ENCODE peak calls at places on chromosomes 12 and 14, in eight cellular contexts. R, M, Q, C, L, O, X and H are unnamed samples.

GRCh38 chr14:54366726-54367707 is 29.8 kb upstream of the CDKN3 start:
- DNase-seq in C (no peak), O (no peak), M (no peak), X (peak; percentile 70), L (peak; percentile 73), R (peak; percentile 35), Q (peak; percentile 86), H (no peak)

GRCh38 chr12:20404576-20405346 is 36.4 kb downstream of the PDE3A start:
- DNase-seq in M (no peak), Q (no peak), R (no peak), L (no peak), C (no peak), X (peak; percentile 6), O (no peak), H (no peak)

GRCh38 chr12:71759941-71760340 is 5.3 kb downstream of the RAB21 start:
- DNase-seq in O (no peak), Q (no peak), C (no peak), X (no peak), R (no peak), M (no peak), L (no peak), H (no peak)

GRCh38 chr12:1429980-1430379 is 164.4 kb downstream of the FBXL14 start:
- DNase-seq in O (no peak), R (no peak), C (no peak), X (peak; percentile 80), L (no peak), Q (no peak), M (no peak), H (peak; percentile 72)

GRCh38 chr12:53674977-53675700 is 744 bp downstream of the ATP5MC2 start:
- DNase-seq in X (no peak), M (no peak), R (no peak), Q (no peak), O (no peak), C (no peak), L (peak; percentile 5), H (no peak)

GRCh38 chr12:68868043-68868790 is 60.2 kb downstream of the MDM2 start:
- DNase-seq in C (no peak), O (no peak), R (no peak), X (no peak), M (no peak), Q (no peak), L (no peak), H (no peak)

GRCh38 chr12:52918351-52918750 is 13.5 kb upstream of the KRT8 start:
- DNase-seq in M (no peak), O (no peak), X (no peak), Q (peak; percentile 50), C (no peak), L (no peak), R (no peak), H (no peak)

GRCh38 chr14:44081146-44081545 is 425.9 kb downstream of the FSCB start:
- DNase-seq in X (no peak), R (no peak), Q (no peak), L (no peak), M (no peak), C (no peak), O (no peak), H (no peak)

GRCh38 chr14:96978525-96979272 is 181.5 kb downstream of the VRK1 start:
- DNase-seq in M (no peak), Q (no peak), C (no peak), O (no peak), L (no peak), R (no peak), X (no peak), H (no peak)

GRCh38 chr12:103503546-103504480 is 8.0 kb upstream of the C12orf42 start:
- DNase-seq in Q (peak; percentile 91), M (no peak), R (peak; percentile 46), C (no peak), L (peak; percentile 45), X (no peak), O (no peak), H (no peak)

GRCh38 chr12:116465407-116465806 is 93.8 kb upstream of the MAP1LC3B2 start:
- DNase-seq in C (no peak), X (no peak), R (no peak), M (no peak), O (no peak), Q (no peak), L (no peak), H (no peak)

GRCh38 chr12:116469344-116469743 is 89.8 kb upstream of the MAP1LC3B2 start:
- DNase-seq in X (no peak), R (no peak), C (no peak), Q (no peak), M (no peak), O (no peak), L (no peak), H (no peak)

GRCh38 chr12:116463366-116463765 is 95.8 kb upstream of the MAP1LC3B2 start:
- DNase-seq in L (no peak), O (no peak), R (no peak), M (no peak), C (no peak), X (no peak), Q (no peak), H (no peak)

GRCh38 chr12:116465892-116466291 is 93.3 kb upstream of the MAP1LC3B2 start:
- DNase-seq in O (no peak), L (no peak), X (no peak), M (no peak), Q (peak; percentile 71), R (no peak), C (no peak), H (no peak)

DNA sequence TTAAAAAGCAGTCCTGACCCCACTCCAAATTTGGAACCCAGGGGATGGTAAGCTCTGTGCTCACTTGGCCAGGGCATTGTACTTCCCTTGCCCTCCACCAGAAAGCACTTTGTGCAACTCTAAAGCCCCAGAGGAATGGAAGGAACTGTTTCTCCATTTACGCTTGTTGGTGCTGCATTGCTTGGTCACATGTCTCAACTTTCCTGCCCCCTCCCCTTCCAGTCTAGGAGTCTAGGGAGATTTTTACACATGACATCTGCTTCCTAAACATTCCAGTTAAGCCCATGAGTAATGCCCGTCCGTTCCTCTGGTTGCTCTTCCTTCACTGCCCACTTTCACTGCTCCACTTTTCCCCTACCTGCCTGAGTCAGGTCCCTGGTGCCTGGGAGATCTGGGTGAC is 92.6 kb upstream of the MAP1LC3B2 start:
- DNase-seq in L (no peak), R (no peak), Q (no peak), X (peak; percentile 69), O (no peak), M (no peak), C (no peak), H (no peak)
- TF ChIP-seq CTCF in L (no peak), R (no peak), Q (peak; percentile 11), X (peak; percentile 6), O (no peak), M (no peak), C (no peak), H (no peak)

GRCh38 chr14:105195533-105196227 is 14.6 kb upstream of the NUDT14 start:
- DNase-seq in X (no peak), C (no peak), L (no peak), O (no peak), M (no peak), R (no peak), Q (no peak), H (no peak)
- H3K4me3 ChIP-seq in X (no peak overlapping the region), C (no peak overlapping the region), L (no peak overlapping the region), O (no peak overlapping the region), M (no peak overlapping the region), R (no peak overlapping the region), Q (no peak overlapping the region), H (no peak overlapping the region)

GRCh38 chr12:122519418-122519817 is 7.3 kb downstream of the RSRC2 start:
- DNase-seq in O (no peak), L (no peak), C (no peak), Q (no peak), M (no peak), R (no peak), X (no peak), H (no peak)

GRCh38 chr12:122518908-122519307 is 7.8 kb downstream of the RSRC2 start:
- DNase-seq in R (no peak), X (peak; percentile 33), M (no peak), O (no peak), L (no peak), C (no peak), Q (no peak), H (no peak)

GRCh38 chr12:122515275-122515674 is 11.5 kb downstream of the RSRC2 start:
- DNase-seq in L (no peak), X (peak; percentile 30), R (no peak), Q (peak; percentile 46), C (no peak), O (no peak), M (no peak), H (no peak)

GRCh38 chr12:122517877-122518276 is 8.9 kb downstream of the RSRC2 start:
- DNase-seq in Q (peak; percentile 52), M (no peak), C (no peak), L (no peak), O (no peak), X (peak; percentile 98), R (no peak), H (peak; percentile 71)

DNA sequence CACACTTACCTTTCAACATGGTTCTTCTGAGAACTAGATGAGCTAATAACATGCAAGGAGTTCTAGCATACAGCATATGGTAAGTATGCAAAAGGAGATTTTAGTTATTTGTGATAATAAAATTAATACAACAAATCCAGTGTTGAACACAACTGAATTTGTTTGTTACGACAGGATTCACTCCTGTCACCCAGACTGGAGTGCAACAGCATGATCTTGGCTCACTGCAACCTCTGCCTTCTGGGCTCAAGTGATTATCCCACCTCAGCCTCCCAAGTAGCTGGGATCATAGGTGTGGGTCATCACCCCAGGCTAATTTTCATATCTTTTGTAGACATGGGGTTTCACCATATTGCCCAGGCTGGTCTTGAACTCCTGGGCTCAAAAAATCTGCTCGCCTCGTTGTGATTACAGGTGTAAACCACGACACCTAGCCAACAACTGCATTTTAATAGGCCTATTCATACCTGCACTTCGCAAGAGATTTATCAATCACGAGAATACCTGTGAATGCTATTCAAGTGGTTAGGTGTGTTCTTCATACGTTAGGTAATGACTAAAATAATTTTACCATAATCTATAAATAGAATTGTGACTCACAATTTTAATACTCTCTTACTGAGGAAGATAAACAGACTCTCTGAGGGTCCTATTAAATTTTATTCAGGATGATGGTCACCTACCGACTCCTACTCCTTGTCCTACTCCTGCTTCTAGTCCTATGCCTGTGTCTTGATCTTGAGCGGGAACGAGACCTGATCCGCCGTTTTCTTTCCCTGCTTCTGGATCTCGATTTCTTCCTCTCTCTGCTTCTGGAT is 10.0 kb downstream of the RSRC2 start:
- DNase-seq in X (no peak), L (no peak), O (no peak), C (no peak), R (no peak), Q (no peak), M (no peak), H (no peak)
- H3K36me3 ChIP-seq in X (peaks cover 65% of the 10 kb centered on the region), L (peaks cover 9% of the 10 kb centered on the region), O (peaks cover 54% of the 10 kb centered on the region), C (peaks cover 71% of the 10 kb centered on the region), R (peaks cover 35% of the 10 kb centered on the region), Q (peaks cover 98% of the 10 kb centered on the region), M (peaks cover 35% of the 10 kb centered on the region), H (peaks cover 34% of the 10 kb centered on the region)

GRCh38 chr14:34539407-34540180 is at the start of gene EAPP:
- DNase-seq in L (peak; percentile 97), M (peak; percentile 77), R (peak; percentile 98), Q (peak; percentile 99), C (no peak), O (peak; percentile 100), X (peak; percentile 97), H (peak; percentile 79)
- TF ChIP-seq CTCF in L (no peak), M (peak; percentile 6), R (no peak), Q (no peak), C (no peak), O (peak; percentile 4), X (no peak), H (no peak)

DNA sequence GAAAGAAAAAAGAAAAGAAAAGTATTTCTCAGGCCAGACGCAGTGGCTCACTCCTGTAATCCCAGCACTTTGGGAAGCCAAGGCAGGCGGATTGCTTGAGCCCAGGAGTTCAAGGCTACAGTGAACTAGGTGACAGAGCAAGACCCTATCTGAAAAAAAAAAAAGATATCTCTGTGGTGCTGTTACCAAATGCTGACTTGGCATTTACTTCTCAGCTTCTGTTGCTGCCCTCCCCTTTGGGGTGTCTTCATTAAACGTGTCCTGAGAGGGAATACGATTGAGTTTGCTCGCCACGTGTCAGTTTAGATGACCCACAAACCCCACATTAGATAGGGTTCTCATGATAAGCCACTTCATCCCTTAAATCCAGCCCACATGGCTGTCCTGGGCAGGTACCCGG is 4.4 kb upstream of the POLR3B start:
- DNase-seq in O (no peak), X (no peak), C (no peak), R (no peak), Q (no peak), M (no peak), L (no peak), H (no peak)
- H3K4me3 ChIP-seq in O (no peak overlapping the region), X (no peak overlapping the region), C (no peak overlapping the region), R (no peak overlapping the region), Q (no peak overlapping the region), M (no peak overlapping the region), L (no peak overlapping the region), H (no peak overlapping the region)